ENCODE peak calls at places on chromosomes 3 and 15, in nine cellular contexts. K is astrocyte of the spinal cord; O is activated CD4-positive, alpha-beta T cell treated with anti-CD3 and anti-CD28 coated beads, Interleukin-2, amount 50 U/mL, for 4 hours; N is cerebellar cortex; C is frontal cortex; Y is T-helper 2 cell; E is EH; Z is cardiac fibroblast; S is NCI-H1092 treated with DMSO at 0.1 percent for 48 hours. J is an unnamed sample.

GRCh38 chr3:38114875-38115644 is 21.9 kb downstream of the ACAA1 start:
- DNase-seq in K (no peak), N (no peak), Y (no peak), Z (no peak), S (no peak), C (no peak), E (no peak), O (no peak), J (no peak)

GRCh38 chr15:31471731-31472430 is 145.2 kb downstream of the KLF13 start:
- DNase-seq in E (peak), S (no peak), K (peak), C (no peak), O (no peak), Z (peak), Y (no peak), N (peak), J (no peak)

GRCh38 chr15:26872206-26872605 is 5.3 kb downstream of the GABRA5 start:
- DNase-seq in S (no peak), Z (no peak), N (no peak), O (no peak), E (no peak), Y (no peak), C (no peak), K (no peak), J (no peak)

GRCh38 chr3:5143459-5143858 is 21.4 kb downstream of the ARL8B start:
- DNase-seq in O (no peak), Y (no peak), K (no peak), S (no peak), Z (no peak), N (no peak), C (no peak), E (no peak), J (no peak)

GRCh38 chr3:24387493-24387892 is 107.2 kb downstream of the THRB start:
- DNase-seq in C (no peak), S (no peak), K (peak), E (peak), O (no peak), N (no peak), Y (no peak), Z (peak), J (no peak)

GRCh38 chr3:98445949-98446406 is 17.0 kb upstream of the OR5K1 start:
- DNase-seq in C (no peak), N (no peak), Z (no peak), S (no peak), Y (no peak), K (no peak), E (no peak), O (no peak), J (no peak)

GRCh38 chr3:125357032-125357658 is 18.0 kb downstream of the ZNF148 start:
- DNase-seq in E (peak), K (peak), S (peak), N (peak), C (peak), O (peak), Y (peak), Z (peak), J (peak)

GRCh38 chr15:63277044-63277892 is at the start of gene APH1B:
- DNase-seq in K (peak), Y (peak), S (peak), E (peak), O (peak), C (peak), N (peak), Z (peak), J (peak)

GRCh38 chr15:60941448-60941847 is 287.7 kb downstream of the RORA start:
- DNase-seq in E (peak), Y (peak), C (no peak), S (no peak), O (no peak), Z (no peak), N (no peak), K (peak), J (no peak)

GRCh38 chr3:50490438-50490970 is 12.9 kb downstream of the CACNA2D2 start:
- DNase-seq in E (no peak), K (no peak), N (no peak), O (no peak), C (no peak), Y (no peak), Z (no peak), S (no peak), J (no peak)

GRCh38 chr3:42020681-42021307 is 58.9 kb upstream of the ULK4 start:
- DNase-seq in K (peak), Z (peak), N (no peak), C (no peak), Y (no peak), S (no peak), O (no peak), E (peak), J (no peak)

GRCh38 chr3:180421221-180421620 is 180.7 kb upstream of the TTC14 start:
- DNase-seq in Y (no peak), O (no peak), E (no peak), Z (peak), S (no peak), C (no peak), N (no peak), K (no peak), J (no peak)

GRCh38 chr15:96431787-96432186 is 101.3 kb downstream of the NR2F2 start:
- DNase-seq in Z (no peak), E (peak), Y (no peak), K (no peak), O (no peak), C (no peak), S (no peak), N (no peak), J (no peak)

GRCh38 chr3:178671261-178672191 is 135.3 kb downstream of the KCNMB2 start:
- DNase-seq in Z (peak), N (no peak), K (peak), S (no peak), C (no peak), E (peak), Y (no peak), O (no peak), J (peak)

GRCh38 chr15:81752149-81752942 is 293.5 kb downstream of the MEX3B start:
- DNase-seq in S (peak), E (peak), K (no peak), O (no peak), C (no peak), N (peak), Z (peak), Y (peak), J (peak)

GRCh38 chr3:127674793-127675189 is 2.0 kb downstream of the ABTB1 start:
- DNase-seq in Y (no peak), O (no peak), C (no peak), K (no peak), N (no peak), S (no peak), Z (no peak), E (no peak), J (no peak)

GRCh38 chr3:169694117-169694516 is 30.6 kb upstream of the MECOM start:
- DNase-seq in Z (peak), N (no peak), K (no peak), E (peak), Y (no peak), C (no peak), S (no peak), O (no peak), J (no peak)

GRCh38 chr3:98823791-98824190 is 60.7 kb downstream of the ST3GAL6 start:
- DNase-seq in O (no peak), E (peak), Z (no peak), N (no peak), C (no peak), Y (no peak), S (no peak), K (no peak), J (no peak)

GRCh38 chr3:127151992-127152391 is 40.9 kb upstream of the PRR23E start:
- DNase-seq in S (no peak), O (no peak), Y (no peak), N (no peak), K (no peak), C (no peak), E (peak), Z (no peak), J (no peak)

GRCh38 chr15:88617790-88618189 is 3.4 kb upstream of the AEN start:
- DNase-seq in K (no peak), Y (no peak), C (no peak), O (no peak), S (no peak), N (no peak), Z (no peak), E (no peak), J (no peak)

GRCh38 chr3:73848173-73848751 is 223.5 kb upstream of the PDZRN3 start:
- DNase-seq in N (peak), Y (no peak), K (peak), Z (peak), O (no peak), C (peak), S (peak), E (peak), J (peak)

GRCh38 chr15:57160823-57161560 is 215.3 kb upstream of the CGNL1 start:
- DNase-seq in C (no peak), O (no peak), K (no peak), E (peak), N (no peak), Z (no peak), S (no peak), Y (no peak), J (no peak)